ENCODE peak calls at places on chromosomes 16 and 17, in nine cellular contexts. One of them, this sample, is unnamed.

GRCh38 chr16:73248316-73248715 is 200.4 kb upstream of the ZFHX3 start:
- DNase-seq in fibroblast of mammary gland: no peak
- DNase-seq in fibroblast of pulmonary artery: no peak
- DNase-seq in SK-N-SH: no peak
- DNase-seq in heart left ventricle: no peak
- DNase-seq in left ventricle myocardium inferior: no peak
- DNase-seq in fibroblast of villous mesenchyme: no peak
- DNase-seq in esophagus squamous epithelium: no peak
- DNase-seq in CD4-positive, CD25-positive, alpha-beta regulatory T cell: no peak
- DNase-seq in this sample: no peak

GRCh38 chr17:74671031-74671771 is 41.5 kb downstream of the CD300LF start:
- DNase-seq in fibroblast of mammary gland: peak
- DNase-seq in fibroblast of pulmonary artery: peak
- DNase-seq in SK-N-SH: peak
- DNase-seq in heart left ventricle: peak
- DNase-seq in left ventricle myocardium inferior: peak
- DNase-seq in fibroblast of villous mesenchyme: peak
- DNase-seq in esophagus squamous epithelium: no peak
- DNase-seq in CD4-positive, CD25-positive, alpha-beta regulatory T cell: peak
- DNase-seq in this sample: peak

GRCh38 chr17:16050844-16051243 is 51.2 kb downstream of the TTC19 start:
- DNase-seq in fibroblast of mammary gland: no peak
- DNase-seq in fibroblast of pulmonary artery: no peak
- DNase-seq in SK-N-SH: no peak
- DNase-seq in heart left ventricle: no peak
- DNase-seq in left ventricle myocardium inferior: no peak
- DNase-seq in fibroblast of villous mesenchyme: no peak
- DNase-seq in esophagus squamous epithelium: no peak
- DNase-seq in CD4-positive, CD25-positive, alpha-beta regulatory T cell: no peak
- DNase-seq in this sample: no peak

GRCh38 chr17:2150871-2151270 is 96.0 kb downstream of the HIC1 start:
- DNase-seq in fibroblast of mammary gland: no peak
- DNase-seq in fibroblast of pulmonary artery: no peak
- DNase-seq in SK-N-SH: no peak
- DNase-seq in heart left ventricle: no peak
- DNase-seq in left ventricle myocardium inferior: no peak
- DNase-seq in fibroblast of villous mesenchyme: no peak
- DNase-seq in esophagus squamous epithelium: no peak
- DNase-seq in CD4-positive, CD25-positive, alpha-beta regulatory T cell: no peak
- DNase-seq in this sample: no peak

GRCh38 chr16:51156836-51157235 is 5.8 kb upstream of the SALL1 start:
- DNase-seq in fibroblast of mammary gland: no peak
- DNase-seq in fibroblast of pulmonary artery: no peak
- DNase-seq in SK-N-SH: no peak
- DNase-seq in heart left ventricle: no peak
- DNase-seq in left ventricle myocardium inferior: no peak
- DNase-seq in fibroblast of villous mesenchyme: no peak
- DNase-seq in esophagus squamous epithelium: no peak
- DNase-seq in CD4-positive, CD25-positive, alpha-beta regulatory T cell: no peak
- DNase-seq in this sample: no peak

GRCh38 chr17:76243826-76244679 is 3.8 kb upstream of the RNF157 start:
- DNase-seq in fibroblast of mammary gland: peak
- DNase-seq in fibroblast of pulmonary artery: no peak
- DNase-seq in SK-N-SH: no peak
- DNase-seq in heart left ventricle: peak
- DNase-seq in left ventricle myocardium inferior: no peak
- DNase-seq in fibroblast of villous mesenchyme: no peak
- DNase-seq in esophagus squamous epithelium: no peak
- DNase-seq in CD4-positive, CD25-positive, alpha-beta regulatory T cell: no peak
- DNase-seq in this sample: peak

GRCh38 chr17:40528692-40529417 is 27.4 kb upstream of the TNS4 start:
- DNase-seq in fibroblast of mammary gland: no peak
- DNase-seq in fibroblast of pulmonary artery: no peak
- DNase-seq in SK-N-SH: no peak
- DNase-seq in heart left ventricle: no peak
- DNase-seq in left ventricle myocardium inferior: no peak
- DNase-seq in fibroblast of villous mesenchyme: no peak
- DNase-seq in esophagus squamous epithelium: no peak
- DNase-seq in CD4-positive, CD25-positive, alpha-beta regulatory T cell: peak
- DNase-seq in this sample: no peak

GRCh38 chr16:61681124-61681523 is 355.1 kb downstream of the CDH8 start:
- DNase-seq in fibroblast of mammary gland: no peak
- DNase-seq in fibroblast of pulmonary artery: no peak
- DNase-seq in SK-N-SH: no peak
- DNase-seq in heart left ventricle: no peak
- DNase-seq in left ventricle myocardium inferior: no peak
- DNase-seq in fibroblast of villous mesenchyme: no peak
- DNase-seq in esophagus squamous epithelium: no peak
- DNase-seq in CD4-positive, CD25-positive, alpha-beta regulatory T cell: no peak
- DNase-seq in this sample: no peak

GRCh38 chr17:32192379-32192778 is 50.1 kb downstream of the RHOT1 start:
- DNase-seq in fibroblast of mammary gland: peak
- DNase-seq in fibroblast of pulmonary artery: peak
- DNase-seq in SK-N-SH: no peak
- DNase-seq in heart left ventricle: no peak
- DNase-seq in left ventricle myocardium inferior: no peak
- DNase-seq in fibroblast of villous mesenchyme: no peak
- DNase-seq in esophagus squamous epithelium: no peak
- DNase-seq in CD4-positive, CD25-positive, alpha-beta regulatory T cell: no peak
- DNase-seq in this sample: no peak
- H3K4me3 ChIP-seq in fibroblast of mammary gland: no peak
- H3K4me3 ChIP-seq in fibroblast of pulmonary artery: no peak
- H3K4me3 ChIP-seq in SK-N-SH: no peak
- H3K4me3 ChIP-seq in heart left ventricle: no peak
- H3K4me3 ChIP-seq in left ventricle myocardium inferior: no peak
- H3K4me3 ChIP-seq in fibroblast of villous mesenchyme: no peak
- H3K4me3 ChIP-seq in esophagus squamous epithelium: no peak
- H3K4me3 ChIP-seq in CD4-positive, CD25-positive, alpha-beta regulatory T cell: no peak
- H3K4me3 ChIP-seq in this sample: no peak

DNA sequence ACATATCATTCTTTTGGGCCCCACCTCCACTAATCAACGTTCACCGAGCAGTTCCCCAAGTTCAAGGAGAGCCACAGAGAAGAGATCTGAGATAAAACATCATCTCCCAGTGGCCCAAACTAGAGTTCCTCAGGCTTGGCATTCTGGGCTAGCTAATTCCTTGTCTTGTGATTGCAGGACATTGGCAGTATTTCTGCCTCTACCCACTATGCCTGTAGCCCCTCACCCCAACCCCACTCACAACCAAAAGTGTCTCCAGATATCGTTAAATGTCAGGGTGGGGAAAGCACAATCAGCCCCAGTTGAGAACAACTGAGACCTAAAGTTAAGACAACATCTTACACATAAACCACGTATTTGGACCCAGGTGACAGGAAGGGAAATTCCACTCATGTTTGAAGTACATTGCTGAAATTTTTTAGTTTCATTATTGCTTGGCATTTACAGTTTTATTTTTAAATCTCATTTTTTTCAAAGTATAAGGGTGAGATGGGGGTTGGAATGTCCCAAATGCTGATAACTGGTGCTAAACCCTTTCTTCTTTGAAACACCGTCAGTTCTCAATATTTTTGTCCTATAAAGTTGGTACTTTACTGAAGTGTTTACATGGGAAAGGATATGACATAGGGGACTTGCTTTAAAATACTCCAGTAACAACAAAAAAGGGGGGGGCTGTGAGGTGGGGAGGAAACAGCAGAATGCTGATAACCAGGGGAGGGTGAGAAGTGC is 13.6 kb downstream of the ZC3H7A start:
- DNase-seq in fibroblast of mammary gland: no peak
- DNase-seq in fibroblast of pulmonary artery: peak
- DNase-seq in SK-N-SH: no peak
- DNase-seq in heart left ventricle: no peak
- DNase-seq in left ventricle myocardium inferior: no peak
- DNase-seq in fibroblast of villous mesenchyme: peak
- DNase-seq in esophagus squamous epithelium: no peak
- DNase-seq in CD4-positive, CD25-positive, alpha-beta regulatory T cell: peak
- DNase-seq in this sample: peak
- H3K4me3 ChIP-seq in fibroblast of mammary gland: no peak
- H3K4me3 ChIP-seq in fibroblast of pulmonary artery: peak
- H3K4me3 ChIP-seq in SK-N-SH: no peak
- H3K4me3 ChIP-seq in heart left ventricle: peak
- H3K4me3 ChIP-seq in left ventricle myocardium inferior: peak
- H3K4me3 ChIP-seq in fibroblast of villous mesenchyme: peak
- H3K4me3 ChIP-seq in esophagus squamous epithelium: peak
- H3K4me3 ChIP-seq in CD4-positive, CD25-positive, alpha-beta regulatory T cell: peak
- H3K4me3 ChIP-seq in this sample: peak

GRCh38 chr17:82882715-82883446 is 43.1 kb upstream of the ZNF750 start:
- DNase-seq in fibroblast of mammary gland: no peak
- DNase-seq in fibroblast of pulmonary artery: no peak
- DNase-seq in SK-N-SH: no peak
- DNase-seq in heart left ventricle: peak
- DNase-seq in left ventricle myocardium inferior: no peak
- DNase-seq in fibroblast of villous mesenchyme: no peak
- DNase-seq in esophagus squamous epithelium: no peak
- DNase-seq in CD4-positive, CD25-positive, alpha-beta regulatory T cell: peak
- DNase-seq in this sample: no peak

GRCh38 chr17:82883461-82884031 is 43.7 kb upstream of the ZNF750 start:
- DNase-seq in fibroblast of mammary gland: no peak
- DNase-seq in fibroblast of pulmonary artery: no peak
- DNase-seq in SK-N-SH: no peak
- DNase-seq in heart left ventricle: peak
- DNase-seq in left ventricle myocardium inferior: no peak
- DNase-seq in fibroblast of villous mesenchyme: no peak
- DNase-seq in esophagus squamous epithelium: no peak
- DNase-seq in CD4-positive, CD25-positive, alpha-beta regulatory T cell: no peak
- DNase-seq in this sample: no peak

GRCh38 chr17:82881292-82881823 is 41.5 kb upstream of the ZNF750 start:
- DNase-seq in fibroblast of mammary gland: no peak
- DNase-seq in fibroblast of pulmonary artery: no peak
- DNase-seq in SK-N-SH: no peak
- DNase-seq in heart left ventricle: peak
- DNase-seq in left ventricle myocardium inferior: peak
- DNase-seq in fibroblast of villous mesenchyme: no peak
- DNase-seq in esophagus squamous epithelium: no peak
- DNase-seq in CD4-positive, CD25-positive, alpha-beta regulatory T cell: no peak
- DNase-seq in this sample: no peak

GRCh38 chr17:82880620-82881019 is 40.8 kb upstream of the ZNF750 start:
- DNase-seq in fibroblast of mammary gland: no peak
- DNase-seq in fibroblast of pulmonary artery: no peak
- DNase-seq in SK-N-SH: no peak
- DNase-seq in heart left ventricle: peak
- DNase-seq in left ventricle myocardium inferior: peak
- DNase-seq in fibroblast of villous mesenchyme: no peak
- DNase-seq in esophagus squamous epithelium: no peak
- DNase-seq in CD4-positive, CD25-positive, alpha-beta regulatory T cell: no peak
- DNase-seq in this sample: no peak

DNA sequence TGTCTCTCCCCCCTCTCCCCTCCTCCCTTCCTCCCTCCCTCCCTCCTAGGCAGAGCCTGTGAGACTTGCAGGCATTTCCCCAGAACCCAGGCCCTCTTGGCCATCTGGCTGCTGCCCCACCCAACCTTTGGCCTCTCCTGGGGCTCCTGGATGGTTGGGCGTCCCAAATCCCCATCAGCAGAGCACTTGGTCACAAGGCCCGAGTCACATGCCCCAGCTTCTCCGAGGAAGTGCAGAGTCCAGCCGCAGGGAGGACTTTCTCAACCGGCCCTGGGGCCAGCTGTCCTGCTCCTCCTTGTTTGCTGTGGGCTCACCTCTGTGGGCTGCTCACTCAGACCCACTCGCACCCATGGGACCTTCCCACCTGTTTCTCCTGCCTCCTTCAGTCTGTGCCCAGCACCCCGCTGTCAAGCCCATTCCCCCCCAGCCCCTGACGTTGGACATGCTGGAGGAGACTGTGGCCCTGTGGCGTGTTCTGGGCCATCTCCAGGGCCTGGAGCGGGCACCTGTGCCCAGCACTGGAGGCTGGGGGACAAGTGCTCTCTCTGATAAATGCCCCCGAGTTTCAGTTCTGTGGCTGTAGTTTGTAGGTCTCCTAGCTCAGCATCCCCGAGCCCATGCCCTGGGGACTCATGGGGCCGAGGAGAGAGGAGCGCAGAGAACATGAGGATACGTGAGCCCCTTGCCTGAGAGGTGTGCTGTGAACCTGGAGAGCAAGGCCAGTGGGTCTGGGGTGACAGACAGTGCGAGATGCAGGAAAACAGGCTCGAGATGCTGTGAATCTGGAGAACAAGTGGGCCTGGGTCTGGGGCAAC is 42.3 kb upstream of the ZNF750 start:
- DNase-seq in fibroblast of mammary gland: peak
- DNase-seq in fibroblast of pulmonary artery: no peak
- DNase-seq in SK-N-SH: no peak
- DNase-seq in heart left ventricle: peak
- DNase-seq in left ventricle myocardium inferior: peak
- DNase-seq in fibroblast of villous mesenchyme: peak
- DNase-seq in esophagus squamous epithelium: no peak
- DNase-seq in CD4-positive, CD25-positive, alpha-beta regulatory T cell: no peak
- DNase-seq in this sample: peak
- H3K4me3 ChIP-seq in fibroblast of mammary gland: no peak
- H3K4me3 ChIP-seq in fibroblast of pulmonary artery: no peak
- H3K4me3 ChIP-seq in SK-N-SH: no peak
- H3K4me3 ChIP-seq in heart left ventricle: no peak
- H3K4me3 ChIP-seq in left ventricle myocardium inferior: no peak
- H3K4me3 ChIP-seq in fibroblast of villous mesenchyme: no peak
- H3K4me3 ChIP-seq in esophagus squamous epithelium: no peak
- H3K4me3 ChIP-seq in CD4-positive, CD25-positive, alpha-beta regulatory T cell: peak
- H3K4me3 ChIP-seq in this sample: no peak

GRCh38 chr17:44780161-44780560 is 21.4 kb downstream of the ADAM11 start:
- DNase-seq in fibroblast of mammary gland: no peak
- DNase-seq in fibroblast of pulmonary artery: no peak
- DNase-seq in SK-N-SH: no peak
- DNase-seq in heart left ventricle: no peak
- DNase-seq in left ventricle myocardium inferior: no peak
- DNase-seq in fibroblast of villous mesenchyme: no peak
- DNase-seq in esophagus squamous epithelium: no peak
- DNase-seq in CD4-positive, CD25-positive, alpha-beta regulatory T cell: no peak
- DNase-seq in this sample: no peak

GRCh38 chr17:44778656-44779210 is 19.9 kb downstream of the ADAM11 start:
- DNase-seq in fibroblast of mammary gland: no peak
- DNase-seq in fibroblast of pulmonary artery: no peak
- DNase-seq in SK-N-SH: no peak
- DNase-seq in heart left ventricle: no peak
- DNase-seq in left ventricle myocardium inferior: no peak
- DNase-seq in fibroblast of villous mesenchyme: no peak
- DNase-seq in esophagus squamous epithelium: no peak
- DNase-seq in CD4-positive, CD25-positive, alpha-beta regulatory T cell: no peak
- DNase-seq in this sample: no peak

GRCh38 chr17:44777394-44778348 is 18.9 kb downstream of the ADAM11 start:
- DNase-seq in fibroblast of mammary gland: no peak
- DNase-seq in fibroblast of pulmonary artery: no peak
- DNase-seq in SK-N-SH: peak
- DNase-seq in heart left ventricle: peak
- DNase-seq in left ventricle myocardium inferior: no peak
- DNase-seq in fibroblast of villous mesenchyme: no peak
- DNase-seq in esophagus squamous epithelium: no peak
- DNase-seq in CD4-positive, CD25-positive, alpha-beta regulatory T cell: no peak
- DNase-seq in this sample: no peak

GRCh38 chr17:44780845-44781480 is 22.2 kb downstream of the ADAM11 start:
- DNase-seq in fibroblast of mammary gland: no peak
- DNase-seq in fibroblast of pulmonary artery: no peak
- DNase-seq in SK-N-SH: peak
- DNase-seq in heart left ventricle: peak
- DNase-seq in left ventricle myocardium inferior: no peak
- DNase-seq in fibroblast of villous mesenchyme: no peak
- DNase-seq in esophagus squamous epithelium: no peak
- DNase-seq in CD4-positive, CD25-positive, alpha-beta regulatory T cell: no peak
- DNase-seq in this sample: no peak

DNA sequence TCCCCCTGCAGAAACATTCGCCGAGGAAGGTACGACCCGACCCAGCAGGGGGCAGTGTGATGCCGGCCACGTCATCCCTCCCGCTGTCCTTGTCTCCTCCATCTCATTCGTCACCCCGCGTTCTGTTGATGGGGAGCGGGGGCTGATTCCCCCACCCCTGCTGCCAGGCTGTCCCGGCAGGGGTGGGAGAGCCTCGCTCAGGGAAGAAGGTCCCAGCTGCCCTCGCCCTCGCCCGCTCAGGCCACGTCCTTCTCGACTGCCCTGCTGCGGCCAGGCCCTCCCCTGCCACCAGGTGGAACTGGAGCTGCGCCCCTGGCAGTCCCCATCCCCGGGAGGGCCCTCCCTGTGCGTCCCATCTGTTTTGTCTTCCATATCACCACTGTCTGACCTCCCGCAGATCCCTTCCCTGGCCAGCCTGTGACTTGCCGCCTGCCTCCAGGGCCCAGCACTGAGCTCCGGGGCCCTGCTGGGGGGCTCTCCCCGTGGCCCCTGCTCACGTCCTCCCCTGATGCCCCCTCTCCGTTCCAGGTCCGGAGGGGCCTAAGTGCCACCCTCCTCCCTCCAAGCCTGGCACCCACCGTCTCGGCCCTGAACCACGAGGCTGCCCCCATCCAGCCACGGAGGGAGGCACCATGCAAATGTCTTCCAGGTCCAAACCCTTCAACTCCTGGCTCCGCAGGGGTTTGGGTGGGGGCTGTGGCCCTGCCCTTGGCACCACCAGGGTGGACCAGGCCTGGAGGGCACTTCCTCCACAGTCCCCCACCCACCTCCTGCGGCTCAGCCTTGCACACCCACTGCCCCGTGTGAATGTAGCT is 20.6 kb downstream of the ADAM11 start:
- DNase-seq in fibroblast of mammary gland: peak
- DNase-seq in fibroblast of pulmonary artery: peak
- DNase-seq in SK-N-SH: peak
- DNase-seq in heart left ventricle: peak
- DNase-seq in left ventricle myocardium inferior: peak
- DNase-seq in fibroblast of villous mesenchyme: peak
- DNase-seq in esophagus squamous epithelium: no peak
- DNase-seq in CD4-positive, CD25-positive, alpha-beta regulatory T cell: peak
- DNase-seq in this sample: peak
- H3K4me3 ChIP-seq in fibroblast of mammary gland: peak
- H3K4me3 ChIP-seq in fibroblast of pulmonary artery: peak
- H3K4me3 ChIP-seq in SK-N-SH: peak
- H3K4me3 ChIP-seq in heart left ventricle: peak
- H3K4me3 ChIP-seq in left ventricle myocardium inferior: peak
- H3K4me3 ChIP-seq in fibroblast of villous mesenchyme: peak
- H3K4me3 ChIP-seq in esophagus squamous epithelium: peak
- H3K4me3 ChIP-seq in CD4-positive, CD25-positive, alpha-beta regulatory T cell: no peak
- H3K4me3 ChIP-seq in this sample: peak

This sample was measured in AG10803.